ENCODE peak calls at places on chromosomes 3 and 15, in nine cellular contexts. Y is nephron progenitor cell; K is mesenchymal stem cell; W is body of pancreas; Q is RKO; Z is NCI-H2081; D is stimulated activated CD4-positive, alpha-beta T cell treated with anti-CD3 and anti-CD28 coated beads, Interleukin-1b, Interleukin-23, amount 100 ng/mL, for 24 hours; T is H9; N is NCI-H345. B is an unnamed sample.

GRCh38 chr3:171526869-171527268 is 66.7 kb upstream of the TNIK start:
- DNase-seq in T (no peak), Z (no peak), Q (no peak), W (no peak), D (no peak), Y (no peak), N (no peak), K (peak), B (peak)

GRCh38 chr3:38968403-38968802 is 83.3 kb downstream of the SCN11A start:
- DNase-seq in Z (no peak), D (no peak), Q (no peak), T (no peak), N (no peak), Y (no peak), W (no peak), K (no peak), B (no peak)

GRCh38 chr15:76483752-76484151 is 147.2 kb downstream of the ISL2 start:
- DNase-seq in Q (no peak), Y (no peak), K (no peak), T (no peak), D (no peak), N (no peak), Z (no peak), W (no peak), B (no peak)

GRCh38 chr15:48459571-48460461 is 128.6 kb downstream of the DUT start:
- DNase-seq in W (no peak), D (no peak), Q (peak), K (peak), Z (no peak), T (no peak), N (no peak), Y (no peak), B (peak)

GRCh38 chr3:118817748-118818165 is 216.9 kb downstream of the IGSF11 start:
- DNase-seq in N (peak), Q (peak), K (peak), W (peak), Y (peak), D (peak), T (peak), Z (peak), B (peak)

GRCh38 chr15:31306426-31307269 is 20.0 kb upstream of the KLF13 start:
- DNase-seq in Q (no peak), T (peak), Y (peak), W (no peak), N (peak), D (no peak), K (no peak), Z (peak), B (no peak)

GRCh38 chr3:126798521-126798920 is 94.5 kb downstream of the CHCHD6 start:
- DNase-seq in Z (no peak), W (no peak), K (peak), T (no peak), Q (no peak), N (no peak), Y (no peak), D (no peak), B (peak)

GRCh38 chr15:28909958-28910500 is 24.3 kb downstream of the APBA2 start:
- DNase-seq in N (no peak), K (no peak), Q (no peak), D (no peak), Y (no peak), Z (no peak), T (no peak), W (no peak), B (no peak)

GRCh38 chr3:184682671-184683070 is 29.2 kb downstream of the MAGEF1 start:
- DNase-seq in Q (no peak), K (no peak), Y (no peak), T (no peak), D (no peak), W (no peak), Z (no peak), N (no peak), B (no peak)

GRCh38 chr3:143329567-143330164 is 210.1 kb downstream of the CHST2 start:
- DNase-seq in Y (peak), N (no peak), D (no peak), Q (no peak), K (no peak), W (no peak), T (peak), Z (no peak), B (no peak)

GRCh38 chr3:65083240-65083639 is 395.4 kb upstream of the ADAMTS9 start:
- DNase-seq in D (no peak), Q (no peak), Y (no peak), T (no peak), N (no peak), W (no peak), Z (no peak), K (peak), B (no peak)

GRCh38 chr15:67189326-67190051 is 65.0 kb downstream of the AAGAB start:
- DNase-seq in T (no peak), D (no peak), N (no peak), W (peak), Q (no peak), K (no peak), Y (no peak), Z (no peak), B (no peak)

GRCh38 chr3:179666436-179667035 is 13.7 kb downstream of the USP13 start:
- DNase-seq in Z (peak), Y (no peak), D (no peak), K (no peak), T (peak), Q (no peak), W (peak), N (peak), B (no peak)

GRCh38 chr3:139248593-139249255 is 95.1 kb upstream of the MRPS22 start:
- DNase-seq in Y (no peak), K (no peak), T (no peak), Z (no peak), Q (no peak), W (no peak), N (no peak), D (no peak), B (no peak)

GRCh38 chr15:93073465-93073952 is 15.5 kb downstream of the RGMA start:
- DNase-seq in W (peak), N (no peak), T (peak), Z (no peak), D (no peak), K (no peak), Y (peak), Q (no peak), B (no peak)

GRCh38 chr3:45656575-45657363 is 32.4 kb upstream of the SACM1L start:
- DNase-seq in W (peak), K (peak), D (peak), Q (peak), N (peak), Y (peak), T (peak), Z (peak), B (peak)

GRCh38 chr15:80031841-80032240 is 27.6 kb upstream of the ZFAND6 start:
- DNase-seq in K (no peak), N (peak), Q (peak), T (no peak), D (no peak), Y (no peak), Z (peak), W (no peak), B (no peak)

GRCh38 chr3:175187586-175187985 is 328.5 kb downstream of the NAALADL2 start:
- DNase-seq in D (no peak), T (no peak), N (no peak), Q (no peak), Y (no peak), K (peak), W (no peak), Z (no peak), B (no peak)

GRCh38 chr15:88535100-88535499 is 11.4 kb downstream of the DET1 start:
- DNase-seq in Z (no peak), Y (no peak), T (no peak), D (no peak), K (peak), Q (peak), N (no peak), W (no peak), B (peak)

GRCh38 chr15:60275624-60276023 is 122.2 kb downstream of the ANXA2 start:
- DNase-seq in Y (no peak), Q (peak), T (no peak), W (no peak), K (no peak), N (no peak), D (no peak), Z (no peak), B (no peak)

GRCh38 chr15:74203914-74204431 is 1.4 kb upstream of the STRA6 start:
- DNase-seq in N (no peak), T (peak), Q (no peak), Z (peak), K (peak), D (no peak), W (no peak), Y (peak), B (peak)

GRCh38 chr3:124137264-124137663 is 145.3 kb upstream of the ROPN1 start:
- DNase-seq in K (no peak), N (no peak), Y (no peak), Q (no peak), W (no peak), Z (no peak), T (no peak), D (no peak), B (no peak)

GRCh38 chr15:95470529-95470928 is 860.0 kb upstream of the NR2F2 start:
- DNase-seq in K (no peak), T (no peak), N (no peak), Y (no peak), Z (no peak), W (no peak), Q (no peak), D (no peak), B (no peak)

GRCh38 chr3:47778746-47779145 is 2.9 kb downstream of the SMARCC1 start:
- DNase-seq in Q (no peak), T (no peak), W (no peak), Y (no peak), Z (no peak), K (no peak), D (no peak), N (no peak), B (no peak)

GRCh38 chr3:5010706-5011554 is 31.7 kb downstream of the BHLHE40 start:
- DNase-seq in Z (no peak), D (no peak), N (no peak), W (no peak), T (no peak), K (no peak), Y (no peak), Q (no peak), B (no peak)

GRCh38 chr3:73523661-73524060 is 101.1 kb downstream of the PDZRN3 start:
- DNase-seq in K (no peak), T (no peak), D (no peak), W (no peak), N (no peak), Z (no peak), Y (no peak), Q (no peak), B (no peak)

GRCh38 chr3:34178415-34178814 is 380.0 kb downstream of the PDCD6IP start:
- DNase-seq in Q (no peak), Y (no peak), T (no peak), Z (no peak), D (no peak), N (no peak), K (peak), W (no peak), B (no peak)

GRCh38 chr15:48370460-48370859 is 39.2 kb downstream of the DUT start:
- DNase-seq in Q (no peak), T (no peak), Y (no peak), Z (no peak), W (no peak), N (no peak), D (no peak), K (no peak), B (peak)

GRCh38 chr3:108103040-108103751 is 12.4 kb upstream of the CD47 start:
- DNase-seq in Q (no peak), D (no peak), K (no peak), Y (no peak), N (no peak), Z (no peak), T (peak), W (no peak), B (no peak)

GRCh38 chr15:43516801-43517353 is 531 bp upstream of the MAP1A start:
- DNase-seq in Y (no peak), W (no peak), Q (no peak), N (no peak), Z (no peak), K (peak), D (no peak), T (no peak), B (peak)

GRCh38 chr3:70264122-70264780 is 48.2 kb downstream of the MDFIC2 start:
- DNase-seq in W (peak), Y (no peak), K (no peak), Q (peak), Z (no peak), D (no peak), T (no peak), N (no peak), B (peak)

GRCh38 chr3:37546876-37547275 is 314.8 kb upstream of the CTDSPL start:
- DNase-seq in Z (no peak), D (no peak), T (no peak), W (no peak), N (no peak), K (peak), Q (peak), Y (no peak), B (peak)

GRCh38 chr3:151552589-151552988 is 91.7 kb upstream of the IGSF10 start:
- DNase-seq in W (no peak), D (no peak), T (no peak), Y (no peak), Z (no peak), K (no peak), Q (no peak), N (no peak), B (no peak)

GRCh38 chr15:64775551-64776401 is at the start of gene RBPMS2:
- DNase-seq in D (no peak), W (peak), N (no peak), Q (no peak), T (peak), K (peak), Z (no peak), Y (peak), B (peak)

GRCh38 chr3:122898298-122898697 is 103.4 kb downstream of the SLC49A4 start:
- DNase-seq in Q (no peak), T (no peak), Y (no peak), N (no peak), Z (no peak), W (no peak), D (no peak), K (no peak), B (no peak)

GRCh38 chr3:129741794-129742193 is 135.3 kb upstream of the PLXND1 start:
- DNase-seq in N (no peak), Q (no peak), Z (no peak), D (no peak), K (no peak), W (no peak), T (no peak), Y (no peak), B (no peak)

GRCh38 chr15:83747050-83747717 is 93.3 kb downstream of the ADAMTSL3 start:
- DNase-seq in Z (no peak), W (no peak), N (no peak), T (peak), D (no peak), K (peak), Q (peak), Y (no peak), B (peak)

B was measured in ELR.